ENCODE peak calls at places on chromosomes 5 and 9, in ten cellular contexts. A is stomach, T is A549, C is uterus, B is Peyer's patch, K is NB4, P is adrenal gland, N is tibial nerve, S is ovary, Y is transverse colon. J is an unnamed sample.

GRCh38 chr9:119053070-119053469 is 316.2 kb downstream of the BRINP1 start:
- DNase-seq in B (no peak), N (no peak), K (no peak), T (no peak), C (no peak), Y (no peak), A (no peak), S (no peak), P (no peak), J (no peak)

GRCh38 chr9:95012035-95012708 is 285.7 kb downstream of the AOPEP start:
- DNase-seq in Y (no peak), S (no peak), P (no peak), B (no peak), T (no peak), K (no peak), C (no peak), A (no peak), N (no peak), J (no peak)

GRCh38 chr5:6373081-6373846 is 5.1 kb downstream of the MED10 start:
- DNase-seq in S (no peak), P (peak), C (no peak), B (no peak), A (no peak), N (no peak), K (no peak), Y (no peak), T (no peak), J (no peak)

GRCh38 chr9:89661956-89662717 is 57.3 kb downstream of the GADD45G start:
- DNase-seq in S (peak), N (peak), B (peak), T (peak), Y (peak), K (peak), A (peak), C (peak), P (peak), J (peak)

GRCh38 chr5:151448038-151448985 is 909 bp downstream of the SLC36A1 start:
- DNase-seq in S (no peak), P (no peak), N (no peak), Y (peak), T (no peak), B (peak), A (peak), K (peak), C (peak), J (peak)

GRCh38 chr5:28678899-28679298 is 1640.5 kb upstream of the CDH9 start:
- DNase-seq in P (no peak), N (no peak), T (no peak), C (no peak), Y (no peak), S (no peak), B (no peak), K (no peak), A (no peak), J (no peak)

GRCh38 chr5:128782446-128782845 is 182.8 kb upstream of the SLC27A6 start:
- DNase-seq in P (peak), A (peak), B (no peak), C (peak), Y (peak), T (no peak), K (no peak), N (peak), S (no peak), J (peak)

GRCh38 chr5:104643320-104643719 is 1080.7 kb upstream of the NUDT12 start:
- DNase-seq in P (no peak), N (no peak), Y (no peak), T (no peak), C (no peak), K (peak), S (no peak), B (no peak), A (no peak), J (no peak)

GRCh38 chr9:96486351-96487029 is 36.5 kb downstream of the HABP4 start:
- DNase-seq in T (no peak), Y (peak), S (peak), K (no peak), C (peak), N (peak), A (peak), B (no peak), P (peak), J (no peak)

GRCh38 chr9:104232781-104233341 is 138.8 kb downstream of the SMC2 start:
- DNase-seq in B (no peak), A (no peak), T (no peak), K (no peak), Y (no peak), N (no peak), S (no peak), P (no peak), C (no peak), J (no peak)

GRCh38 chr9:118023649-118024048 is 319.4 kb downstream of the TLR4 start:
- DNase-seq in P (no peak), T (no peak), K (no peak), B (no peak), C (no peak), N (no peak), Y (no peak), S (no peak), A (no peak), J (no peak)

GRCh38 chr5:6632324-6632930 is 417 bp downstream of the NSUN2 start:
- DNase-seq in P (peak), N (no peak), A (no peak), Y (no peak), C (no peak), T (peak), K (peak), S (no peak), B (no peak), J (no peak)

GRCh38 chr5:5156461-5157082 is 16.4 kb downstream of the ADAMTS16 start:
- DNase-seq in C (no peak), S (no peak), A (no peak), P (no peak), Y (no peak), K (no peak), N (no peak), T (no peak), B (no peak), J (no peak)

GRCh38 chr5:72841756-72842535 is 25.5 kb downstream of the TNPO1 start:
- DNase-seq in Y (no peak), P (no peak), C (no peak), N (no peak), K (no peak), T (no peak), B (no peak), S (no peak), A (no peak), J (no peak)

GRCh38 chr5:139294372-139295165 is 1.0 kb downstream of the MATR3 start:
- DNase-seq in K (peak), Y (peak), T (peak), C (peak), S (peak), N (peak), B (peak), P (peak), A (peak), J (peak)

GRCh38 chr9:37302277-37302676 is 120.2 kb upstream of the GRHPR start:
- DNase-seq in K (no peak), S (no peak), T (no peak), N (no peak), Y (no peak), A (no peak), C (no peak), P (no peak), B (no peak), J (no peak)

GRCh38 chr9:137650259-137650658 is 31.5 kb downstream of the EHMT1 start:
- DNase-seq in B (no peak), P (no peak), N (no peak), A (no peak), K (no peak), C (no peak), S (no peak), T (no peak), Y (no peak), J (no peak)

GRCh38 chr5:138869038-138869437 is 6.1 kb downstream of the LRRTM2 start:
- DNase-seq in T (no peak), Y (no peak), P (no peak), C (no peak), B (no peak), K (no peak), A (no peak), N (no peak), S (no peak), J (no peak)

GRCh38 chr5:135332519-135333150 is 66.4 kb downstream of the MACROH2A1 start:
- DNase-seq in P (no peak), S (no peak), A (no peak), C (no peak), N (no peak), K (peak), T (peak), Y (no peak), B (no peak), J (no peak)

GRCh38 chr9:98964201-98964600 is 20.5 kb downstream of the COL15A1 start:
- DNase-seq in K (no peak), P (no peak), B (no peak), Y (no peak), S (no peak), N (no peak), C (no peak), A (no peak), T (no peak), J (no peak)

GRCh38 chr9:35972093-35972492 is 14.1 kb upstream of the OR2S2 start:
- DNase-seq in A (no peak), B (no peak), Y (no peak), T (no peak), P (no peak), S (no peak), N (no peak), K (peak), C (no peak), J (no peak)

GRCh38 chr9:129886226-129887174 is 51.2 kb downstream of the USP20 start:
- DNase-seq in N (no peak), T (no peak), Y (peak), K (peak), C (no peak), S (no peak), B (no peak), A (no peak), P (no peak), J (no peak)

GRCh38 chr9:108704156-108704852 is 151.5 kb downstream of the ACTL7B start:
- DNase-seq in A (no peak), T (no peak), Y (no peak), C (no peak), B (no peak), K (no peak), P (no peak), N (no peak), S (no peak), J (no peak)

GRCh38 chr5:150642567-150642927 is 2.1 kb downstream of the SYNPO start:
- DNase-seq in T (peak), N (peak), S (peak), A (peak), Y (peak), C (peak), P (peak), K (no peak), B (no peak), J (peak)

GRCh38 chr9:91500509-91501011 is 76.9 kb upstream of the NFIL3 start:
- DNase-seq in K (no peak), A (no peak), Y (no peak), B (no peak), T (peak), C (no peak), S (peak), N (no peak), P (peak), J (no peak)

GRCh38 chr5:141870871-141871270 is 7.3 kb downstream of the PCDH1 start:
- DNase-seq in N (no peak), Y (peak), S (peak), A (peak), C (no peak), P (no peak), T (no peak), K (no peak), B (peak), J (no peak)

GRCh38 chr9:89755835-89756234 is 151.0 kb downstream of the GADD45G start:
- DNase-seq in K (no peak), C (no peak), A (peak), S (no peak), T (no peak), Y (no peak), B (no peak), N (no peak), P (no peak), J (no peak)

GRCh38 chr5:78795757-78796156 is 147.2 kb upstream of the LHFPL2 start:
- DNase-seq in K (no peak), P (no peak), S (no peak), Y (no peak), T (peak), C (no peak), B (no peak), N (no peak), A (no peak), J (no peak)

GRCh38 chr9:121985792-121986494 is 107.2 kb downstream of the TTLL11 start:
- DNase-seq in N (peak), K (no peak), B (no peak), P (no peak), S (no peak), C (no peak), T (no peak), A (no peak), Y (no peak), J (no peak)

GRCh38 chr5:32329395-32329834 is 16.7 kb upstream of the MTMR12 start:
- DNase-seq in T (peak), P (peak), K (peak), S (no peak), Y (peak), A (peak), B (peak), C (no peak), N (peak), J (peak)

DNA sequence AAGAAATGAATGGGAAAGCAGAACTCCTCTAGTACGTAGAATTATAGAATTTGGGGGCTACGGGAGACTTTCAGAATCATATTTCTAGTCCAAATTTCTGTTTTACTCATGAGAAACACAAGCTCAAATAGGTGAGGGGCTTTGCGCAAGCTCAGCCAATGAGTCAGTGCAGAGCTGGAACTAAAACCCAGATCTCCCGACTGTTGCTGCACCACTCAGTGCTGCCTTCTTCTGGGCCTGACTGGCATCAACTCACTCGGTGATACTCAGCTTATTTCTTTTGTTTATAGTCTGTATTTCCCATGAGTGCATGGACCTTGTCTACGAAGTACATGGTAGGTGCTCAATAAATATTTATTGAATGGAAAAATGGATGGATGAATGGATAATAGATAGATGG is 280.2 kb downstream of the CDK5RAP2 start:
- DNase-seq in P (no peak), K (peak), A (no peak), T (no peak), Y (no peak), S (no peak), N (no peak), B (no peak), C (no peak), J (no peak)
- TF ChIP-seq POLR2A in P (no peak), K (no peak), A (no peak), T (no peak), Y (no peak), S (no peak), N (no peak), B (no peak), C (no peak), J (no peak)

GRCh38 chr5:58458851-58459275 is 1.0 kb downstream of the PLK2 start:
- DNase-seq in N (no peak), S (no peak), P (no peak), C (no peak), T (no peak), Y (no peak), A (no peak), K (no peak), B (no peak), J (no peak)

GRCh38 chr5:58460727-58461286 is 921 bp upstream of the PLK2 start:
- DNase-seq in K (peak), T (peak), N (peak), C (peak), A (peak), S (peak), P (peak), B (peak), Y (peak), J (peak)

GRCh38 chr5:58457040-58457439 is 2.8 kb downstream of the PLK2 start:
- DNase-seq in B (no peak), T (no peak), A (no peak), N (no peak), C (no peak), S (no peak), P (no peak), K (no peak), Y (no peak), J (no peak)

GRCh38 chr5:58459860-58460726 is at the start of gene PLK2:
- DNase-seq in K (peak), P (peak), B (peak), T (peak), S (peak), A (peak), C (peak), Y (peak), N (peak), J (peak)

DNA sequence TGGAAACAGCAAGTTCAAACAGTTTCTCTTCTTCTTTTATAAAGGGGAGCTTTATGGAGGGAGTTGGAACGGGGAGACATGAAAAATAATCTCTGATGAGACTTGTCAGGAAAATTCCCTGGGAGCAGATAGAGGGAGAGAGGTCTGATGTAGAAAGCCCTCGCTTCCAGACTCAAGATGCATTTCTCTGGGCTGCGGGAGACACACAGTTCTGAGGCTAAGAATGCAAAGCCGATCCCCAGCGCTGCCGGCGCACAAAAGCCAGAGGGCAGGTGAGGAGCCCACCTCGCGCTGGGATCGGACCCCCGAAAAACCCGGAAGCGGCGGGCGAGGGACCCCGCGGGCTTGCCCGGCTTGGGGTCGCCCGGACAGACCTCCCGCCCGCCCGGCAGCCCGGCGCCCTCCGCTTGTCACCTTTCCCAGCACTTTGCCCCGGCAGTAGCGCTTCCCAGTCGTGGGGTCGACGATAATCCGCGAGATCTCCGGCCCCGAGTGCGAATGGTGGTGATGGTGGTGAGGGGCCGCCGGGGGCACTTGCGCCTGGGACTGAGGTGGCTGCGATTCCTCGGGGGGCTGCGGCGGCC is 518 bp downstream of the PLK2 start:
- DNase-seq in C (peak), Y (peak), B (peak), A (peak), K (no peak), T (peak), N (peak), S (peak), P (peak), J (peak)
- TF ChIP-seq POLR2A in C (no peak), Y (no peak), B (no peak), A (no peak), K (no peak), T (no peak), N (no peak), S (no peak), P (no peak), J (no peak)

DNA sequence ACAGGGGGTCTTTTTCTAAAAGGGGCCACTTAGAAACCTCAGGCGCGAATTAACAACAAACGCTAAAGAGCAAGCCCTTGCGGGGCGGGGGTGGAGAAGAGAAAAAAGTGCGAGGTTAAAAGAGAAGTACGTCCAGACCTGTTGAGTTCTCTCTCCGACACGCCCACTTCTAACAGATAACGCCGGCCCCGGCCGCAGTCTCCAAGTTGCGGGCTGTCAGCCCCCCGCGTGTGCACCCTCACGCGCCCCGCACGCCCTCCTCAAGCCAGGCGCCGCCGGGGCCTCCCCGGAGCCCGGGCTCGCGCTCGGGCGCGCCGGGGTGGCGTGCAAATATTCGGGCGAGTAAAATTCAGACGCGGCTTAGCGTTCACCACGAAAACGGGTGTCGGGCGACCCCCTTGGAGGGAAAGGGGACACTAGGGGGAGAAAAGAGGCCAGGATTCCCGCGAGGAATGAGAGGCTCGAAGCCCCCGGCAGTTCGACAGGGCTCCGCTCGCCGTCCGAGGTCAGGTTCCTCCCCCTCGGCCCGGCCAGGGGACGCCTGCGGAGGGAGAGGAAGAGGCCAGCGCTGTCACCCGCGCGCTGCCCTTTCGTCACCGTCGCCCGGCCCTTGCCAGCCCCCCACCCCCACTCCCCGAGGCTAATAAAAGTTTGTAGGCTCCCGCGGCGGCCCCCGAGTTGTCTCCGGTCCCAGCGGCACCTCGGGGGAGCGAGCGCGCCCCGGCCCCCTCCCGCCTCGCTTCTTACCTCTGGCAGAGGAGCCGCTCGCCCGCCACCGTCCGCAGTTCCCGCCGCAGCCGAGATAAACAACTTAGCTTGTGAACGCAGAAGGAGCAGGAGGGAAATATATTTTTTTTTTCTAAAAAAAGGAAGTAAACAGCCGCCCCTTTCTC is 776 bp downstream of the NR3C1 start:
- DNase-seq in B (peak), Y (peak), N (peak), K (peak), C (peak), P (peak), T (no peak), A (peak), S (peak), J (peak)
- TF ChIP-seq POLR2A in B (no peak), Y (peak), N (no peak), K (no peak), C (no peak), P (no peak), T (no peak), A (no peak), S (no peak), J (no peak)

GRCh38 chr5:40784027-40784653 is 14.0 kb downstream of the PRKAA1 start:
- DNase-seq in A (no peak), B (no peak), N (no peak), T (no peak), P (no peak), S (no peak), Y (peak), K (no peak), C (no peak), J (no peak)
- TF ChIP-seq POLR2A in A (no peak), B (peak), N (no peak), T (no peak), P (no peak), S (no peak), Y (peak), K (no peak), C (no peak), J (no peak)

DNA sequence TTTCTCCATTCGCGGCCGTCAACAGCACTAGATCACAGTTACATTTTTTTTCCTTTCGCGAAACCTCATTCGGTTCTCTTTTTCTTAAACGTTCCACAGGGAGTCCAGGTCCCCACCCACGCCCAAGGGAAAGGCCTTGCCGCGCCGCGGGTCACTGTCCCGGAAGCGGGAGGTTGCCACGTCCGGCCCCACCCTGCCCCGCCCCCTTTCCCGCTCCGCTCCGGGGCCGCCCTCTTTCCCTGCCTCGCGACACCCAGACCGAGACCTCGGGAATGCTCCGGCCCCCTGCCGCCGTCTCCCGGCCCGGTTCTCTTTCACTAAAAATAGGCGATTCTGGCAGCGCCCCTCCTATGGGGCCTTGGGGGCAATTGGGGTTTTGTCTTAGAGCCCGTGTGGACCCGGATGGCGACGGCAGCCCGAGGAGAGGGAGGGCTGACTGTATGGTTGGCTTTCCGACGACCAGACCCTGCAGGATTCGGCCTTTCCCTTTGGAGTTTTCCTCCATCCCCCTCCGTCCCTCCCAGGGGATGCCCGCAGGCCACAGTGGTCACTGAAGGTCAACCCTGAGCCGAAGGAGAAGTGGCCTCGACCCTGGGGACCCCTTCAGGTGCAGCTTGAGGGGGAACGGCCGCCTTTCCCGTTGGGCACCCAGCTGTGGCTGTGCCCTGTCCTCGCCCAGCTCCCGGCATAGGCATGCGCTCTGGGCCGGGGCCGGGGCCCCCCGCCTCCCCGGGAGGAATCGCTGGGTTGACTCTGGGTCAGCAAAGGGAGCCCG is 2.8 kb upstream of the RACK1 start:
- DNase-seq in S (peak), C (peak), P (peak), N (peak), B (peak), T (peak), A (peak), K (peak), Y (peak), J (peak)
- TF ChIP-seq POLR2A in S (peak), C (peak), P (peak), N (peak), B (peak), T (peak), A (no peak), K (peak), Y (peak), J (no peak)

GRCh38 chr9:128127568-128127989 is at the start of gene PTGES2:
- DNase-seq in C (peak), Y (peak), S (peak), B (peak), T (peak), K (peak), P (peak), N (peak), A (peak), J (peak)
- TF ChIP-seq POLR2A in C (peak), Y (peak), S (peak), B (no peak), T (peak), K (peak), P (no peak), N (no peak), A (no peak), J (peak)